ENCODE peak calls at places on chromosomes 7 and 10, in nine cellular contexts. P is gastrocnemius medialis, E is lower leg skin, M is omental fat pad, C is cardiac muscle cell, H is endodermal cell, Y is hepatocyte, X is mesothelial cell of epicardium, N is fibroblast of mammary gland. J is an unnamed sample.

GRCh38 chr7:113918946-113919345 is at the start of gene PPP1R3A:
- DNase-seq in N (no peak), M (no peak), Y (no peak), E (no peak), C (peak; percentile 77), P (peak; percentile 49), X (no peak), H (peak; percentile 50), J (no peak)

GRCh38 chr10:62860946-62861345 is 44.8 kb upstream of the EGR2 start:
- DNase-seq in N (no peak), P (no peak), X (no peak), C (no peak), Y (no peak), E (no peak), H (peak; percentile 45), M (no peak), J (no peak)

GRCh38 chr10:107056160-107056559 is 108.3 kb downstream of the SORCS1 start:
- DNase-seq in M (no peak), X (no peak), E (no peak), C (no peak), Y (peak; percentile 58), P (no peak), H (no peak), N (no peak), J (no peak)

GRCh38 chr10:125011926-125012705 is 70.2 kb downstream of the ZRANB1 start:
- DNase-seq in E (no peak), N (no peak), X (no peak), C (no peak), M (no peak), H (no peak), Y (no peak), P (peak; percentile 77), J (no peak)

GRCh38 chr10:86661161-86662025 is 6.9 kb upstream of the LDB3 start:
- DNase-seq in C (peak; percentile 75), Y (no peak), E (peak; percentile 46), H (peak; percentile 45), N (no peak), X (no peak), M (no peak), P (peak; percentile 90), J (no peak)

GRCh38 chr10:28060031-28060607 is 61.2 kb upstream of the ODAD2 start:
- DNase-seq in N (no peak), P (no peak), M (no peak), C (no peak), Y (no peak), H (no peak), X (no peak), E (no peak), J (no peak)

GRCh38 chr10:23399701-23400144 is 39.2 kb upstream of the OTUD1 start:
- DNase-seq in C (peak; percentile 77), H (no peak), E (no peak), P (peak; percentile 89), N (peak; percentile 26), M (no peak), Y (peak; percentile 68), X (no peak), J (no peak)

GRCh38 chr7:35839860-35840854 is 39.3 kb downstream of the SEPTIN7 start:
- DNase-seq in Y (no peak), E (no peak), X (no peak), P (no peak), H (no peak), M (no peak), C (no peak), N (peak; percentile 46), J (peak; percentile 22)

GRCh38 chr7:151133266-151133985 is 34.1 kb downstream of the GBX1 start:
- DNase-seq in C (no peak), P (no peak), X (no peak), Y (no peak), H (no peak), M (no peak), E (no peak), N (no peak), J (no peak)

GRCh38 chr7:120724448-120724847 is 133.5 kb downstream of the TSPAN12 start:
- DNase-seq in N (no peak), M (no peak), C (no peak), X (no peak), P (no peak), H (no peak), Y (no peak), E (no peak), J (no peak)

GRCh38 chr7:131692131-131692960 is 135.9 kb upstream of the PODXL start:
- DNase-seq in E (peak; percentile 24), Y (peak; percentile 86), C (peak; percentile 79), P (no peak), H (peak; percentile 98), M (peak; percentile 34), X (peak; percentile 87), N (peak; percentile 35), J (peak; percentile 4)

GRCh38 chr10:92688927-92689662 is 660 bp upstream of the HHEX start:
- DNase-seq in E (no peak), Y (peak; percentile 34), H (peak; percentile 87), X (peak; percentile 45), N (no peak), C (peak; percentile 39), P (no peak), M (no peak), J (no peak)
- TF ChIP-seq CTCF in E (no peak), Y (no peak), H (peak; percentile 51), X (no peak), N (no peak), C (peak; percentile 18), P (no peak), M (no peak), J (no peak)

GRCh38 chr7:28623863-28624262 is 211.5 kb downstream of the CREB5 start:
- DNase-seq in Y (no peak), C (no peak), N (peak; percentile 14), P (no peak), H (no peak), E (no peak), M (no peak), X (no peak), J (no peak)
- TF ChIP-seq CTCF in Y (peak; percentile 37), C (peak; percentile 16), N (peak; percentile 14), P (no peak), H (peak; percentile 64), E (no peak), M (no peak), X (no peak), J (no peak)

GRCh38 chr10:59285073-59285472 is 77.3 kb downstream of the FAM13C start:
- DNase-seq in Y (no peak), N (no peak), E (no peak), P (peak; percentile 89), H (no peak), M (no peak), C (no peak), X (no peak), J (no peak)

GRCh38 chr10:59287587-59287986 is 74.8 kb downstream of the FAM13C start:
- DNase-seq in H (no peak), N (no peak), E (no peak), M (no peak), C (no peak), Y (no peak), P (no peak), X (no peak), J (no peak)

GRCh38 chr10:59289809-59290208 is 72.5 kb downstream of the FAM13C start:
- DNase-seq in M (no peak), C (no peak), P (no peak), Y (no peak), N (no peak), E (no peak), X (no peak), H (no peak), J (no peak)

GRCh38 chr10:59285848-59286247 is 76.5 kb downstream of the FAM13C start:
- DNase-seq in E (no peak), Y (no peak), P (no peak), N (no peak), X (no peak), C (no peak), M (no peak), H (no peak), J (no peak)

DNA sequence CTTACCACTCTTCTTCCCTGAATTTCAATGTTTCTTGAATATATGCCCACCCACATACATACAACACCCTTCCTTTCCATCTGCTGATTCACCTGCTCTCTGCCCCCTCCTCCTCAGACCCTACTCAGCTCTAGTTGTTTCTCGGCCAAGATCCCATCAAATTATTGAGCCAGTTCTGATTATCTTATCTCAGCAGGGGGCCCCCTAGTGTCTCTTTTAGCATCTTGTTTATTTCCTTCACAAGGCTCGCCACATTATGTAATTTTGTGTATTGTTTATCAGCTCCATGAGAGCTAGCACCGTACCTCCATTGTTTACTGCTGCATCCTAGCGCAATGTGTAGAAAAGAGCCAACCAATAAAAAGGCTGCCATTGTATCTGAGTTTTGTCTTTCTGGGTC is 71.9 kb downstream of the FAM13C start:
- DNase-seq in C (no peak), N (no peak), P (no peak), X (no peak), E (no peak), Y (no peak), H (no peak), M (no peak), J (no peak)
- TF ChIP-seq CTCF in C (no peak), N (peak; percentile 22), P (no peak), X (no peak), E (no peak), Y (no peak), H (no peak), M (no peak), J (peak; percentile 17)

GRCh38 chr10:77959384-77959783 is 32.8 kb upstream of the DLG5 start:
- DNase-seq in M (no peak), X (no peak), C (no peak), H (no peak), P (no peak), Y (no peak), N (no peak), E (no peak), J (no peak)

GRCh38 chr10:77961668-77962067 is 35.1 kb upstream of the DLG5 start:
- DNase-seq in X (no peak), Y (no peak), E (no peak), M (no peak), H (no peak), N (no peak), C (no peak), P (no peak), J (no peak)

GRCh38 chr10:77962350-77963146 is 36.0 kb upstream of the DLG5 start:
- DNase-seq in Y (no peak), M (no peak), E (no peak), P (no peak), C (no peak), H (no peak), X (no peak), N (no peak), J (no peak)

GRCh38 chr10:77960829-77961329 is 34.3 kb upstream of the DLG5 start:
- DNase-seq in X (no peak), E (no peak), P (no peak), Y (no peak), M (no peak), C (no peak), H (no peak), N (no peak), J (no peak)

GRCh38 chr10:77959887-77960286 is 33.3 kb upstream of the DLG5 start:
- DNase-seq in C (no peak), X (no peak), N (no peak), Y (no peak), H (no peak), E (no peak), M (no peak), P (no peak), J (no peak)
- TF ChIP-seq CTCF in C (no peak), X (no peak), N (no peak), Y (no peak), H (peak; percentile 53), E (no peak), M (no peak), P (no peak), J (no peak)

GRCh38 chr7:44490351-44491200 is at the start of gene NUDCD3:
- DNase-seq in P (peak; percentile 83), X (peak; percentile 80), Y (peak; percentile 92), N (peak; percentile 80), C (peak; percentile 89), M (peak; percentile 36), E (peak; percentile 74), H (peak; percentile 93), J (peak; percentile 57)
- TF ChIP-seq CTCF in P (peak; percentile 11), X (no peak), Y (peak; percentile 15), N (no peak), C (peak; percentile 31), M (no peak), E (no peak), H (peak; percentile 31), J (no peak)